ENCODE peak calls at places on chromosomes 13 and 19, in eight cellular contexts. J is HepG2, V is upper lobe of left lung, E is HCT116, M is K562, D is GM12878, N is Panc1, U is GM23338. F is an unnamed sample.

GRCh38 chr13:20209937-20210336 is 17.2 kb upstream of the GJB2 start:
- ATAC-seq in J (no peak), V (no peak), E (no peak), M (no peak), D (no peak), N (no peak), U (no peak), F (no peak)

GRCh38 chr13:49749852-49750251 is 42.6 kb downstream of the KPNA3 start:
- ATAC-seq in J (no peak), V (no peak), E (no peak), M (no peak), D (no peak), N (no peak), U (no peak), F (no peak)

GRCh38 chr19:40724848-40725247 is 7.9 kb downstream of the ITPKC start:
- ATAC-seq in J (no peak), V (no peak), E (no peak), M (no peak), D (no peak), N (no peak), U (no peak), F (no peak)

GRCh38 chr19:3184847-3185481 is 766 bp upstream of the NCLN start:
- ATAC-seq in J (peak; percentile 68), V (peak; percentile 70), E (peak; percentile 64), M (peak; percentile 75), D (peak; percentile 54), N (peak; percentile 77), U (peak; percentile 50), F (peak; percentile 62)

GRCh38 chr13:91805605-91806004 is 407.2 kb downstream of the GPC5 start:
- ATAC-seq in J (no peak), V (no peak), E (no peak), M (peak; percentile 32), D (no peak), N (no peak), U (peak; percentile 35), F (no peak)

GRCh38 chr13:77832339-77833100 is 86.1 kb downstream of the EDNRB start:
- ATAC-seq in J (no peak), V (peak; percentile 86), E (no peak), M (no peak), D (no peak), N (no peak), U (no peak), F (peak; percentile 49)

GRCh38 chr19:18762125-18763023 is 28.7 kb downstream of the COMP start:
- ATAC-seq in J (peak; percentile 83), V (peak; percentile 67), E (peak; percentile 84), M (no peak), D (no peak), N (no peak), U (peak; percentile 78), F (peak; percentile 88)

GRCh38 chr13:77372275-77372674 is 45.4 kb upstream of the MYCBP2 start:
- ATAC-seq in J (no peak), V (no peak), E (no peak), M (no peak), D (peak; percentile 22), N (no peak), U (no peak), F (no peak)

GRCh38 chr19:581399-582111 is 8.1 kb upstream of the HCN2 start:
- ATAC-seq in J (no peak), V (no peak), E (no peak), M (no peak), D (no peak), N (no peak), U (no peak), F (no peak)

GRCh38 chr19:582497-583197 is 7.0 kb upstream of the HCN2 start:
- ATAC-seq in J (no peak), V (no peak), E (no peak), M (no peak), D (no peak), N (no peak), U (no peak), F (no peak)

GRCh38 chr19:584240-585001 is 5.3 kb upstream of the HCN2 start:
- ATAC-seq in J (peak; percentile 61), V (peak; percentile 68), E (peak; percentile 70), M (peak; percentile 90), D (peak; percentile 90), N (peak; percentile 69), U (peak; percentile 78), F (peak; percentile 35)

GRCh38 chr19:583968-584239 is 5.8 kb upstream of the HCN2 start:
- ATAC-seq in J (peak; percentile 1), V (no peak), E (peak; percentile 5), M (peak; percentile 51), D (peak; percentile 4), N (peak; percentile 13), U (peak; percentile 3), F (no peak)

DNA sequence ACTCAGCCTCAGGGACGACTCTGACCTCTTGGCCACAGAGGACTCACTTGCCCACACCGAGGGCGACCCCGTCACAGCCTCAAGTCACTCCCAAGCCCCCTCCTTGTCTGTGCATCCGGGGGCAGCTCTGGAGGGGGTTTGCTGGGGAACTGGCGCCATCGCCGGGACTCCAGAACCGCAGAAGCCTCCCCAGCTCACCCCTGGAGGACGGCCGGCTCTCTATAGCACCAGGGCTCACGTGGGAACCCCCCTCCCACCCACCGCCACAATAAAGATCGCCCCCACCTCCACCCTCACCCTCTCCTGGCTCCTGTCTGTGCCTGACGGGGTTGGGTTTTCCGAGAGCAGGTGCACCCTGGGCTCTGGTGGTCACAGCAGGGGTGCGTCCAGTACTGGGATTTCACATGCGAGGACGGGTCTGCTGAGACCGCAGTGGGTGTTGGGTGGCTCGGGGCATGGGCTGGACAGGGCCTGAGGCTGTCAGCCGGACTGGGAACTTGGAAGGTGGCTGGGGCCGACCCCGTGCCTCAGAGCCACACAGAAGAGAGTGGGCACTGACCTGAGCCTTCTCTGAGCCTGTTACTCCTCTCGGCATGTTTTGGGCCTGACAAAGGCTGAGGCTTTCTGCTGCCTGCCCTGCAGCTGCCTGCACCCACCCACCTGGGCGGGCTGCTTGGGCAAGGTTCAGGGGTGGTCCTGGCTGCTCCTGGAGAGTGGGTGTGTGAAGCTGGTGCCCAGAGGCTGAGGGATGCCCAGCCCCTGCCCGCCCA is 6.3 kb upstream of the HCN2 start:
- ATAC-seq in J (no peak), V (no peak), E (peak; percentile 1), M (peak; percentile 32), D (no peak), N (no peak), U (no peak), F (no peak)
- TF ChIP-seq POLR2AphosphoS5 in J (peak; percentile 38), V (no peak), E (no peak), M (no peak), D (peak; percentile 30), N (no peak), U (no peak), F (no peak)

GRCh38 chr13:108407495-108407894 is 138.0 kb downstream of the TNFSF13B start:
- ATAC-seq in J (no peak), V (no peak), E (no peak), M (no peak), D (peak; percentile 96), N (no peak), U (no peak), F (no peak)

GRCh38 chr13:108408670-108409069 is 139.2 kb downstream of the TNFSF13B start:
- ATAC-seq in J (no peak), V (no peak), E (no peak), M (no peak), D (no peak), N (no peak), U (no peak), F (no peak)

GRCh38 chr13:108402850-108403249 is 133.3 kb downstream of the TNFSF13B start:
- ATAC-seq in J (no peak), V (no peak), E (no peak), M (no peak), D (no peak), N (no peak), U (peak; percentile 64), F (no peak)
- TF ChIP-seq POLR2AphosphoS5 in J (no peak), V (no peak), E (no peak), M (no peak), D (no peak), N (no peak), U (no peak), F (no peak)

GRCh38 chr19:10113964-10114650 is 2.6 kb downstream of the P2RY11 start:
- ATAC-seq in J (peak; percentile 16), V (peak; percentile 1), E (peak; percentile 20), M (peak; percentile 7), D (no peak), N (peak; percentile 5), U (peak; percentile 32), F (peak; percentile 11)

GRCh38 chr19:10112037-10112751 is 701 bp downstream of the P2RY11 start:
- ATAC-seq in J (no peak), V (peak; percentile 38), E (peak; percentile 6), M (peak; percentile 12), D (peak; percentile 21), N (peak; percentile 37), U (no peak), F (no peak)

GRCh38 chr19:10112895-10113591 is 1.6 kb downstream of the P2RY11 start:
- ATAC-seq in J (peak; percentile 43), V (peak; percentile 64), E (peak; percentile 70), M (peak; percentile 83), D (peak; percentile 72), N (peak; percentile 61), U (peak; percentile 64), F (peak; percentile 35)

GRCh38 chr19:10114651-10115391 is 3.3 kb downstream of the P2RY11 start:
- ATAC-seq in J (peak; percentile 6), V (no peak), E (peak; percentile 6), M (peak; percentile 4), D (no peak), N (peak; percentile 8), U (peak; percentile 3), F (no peak)

DNA sequence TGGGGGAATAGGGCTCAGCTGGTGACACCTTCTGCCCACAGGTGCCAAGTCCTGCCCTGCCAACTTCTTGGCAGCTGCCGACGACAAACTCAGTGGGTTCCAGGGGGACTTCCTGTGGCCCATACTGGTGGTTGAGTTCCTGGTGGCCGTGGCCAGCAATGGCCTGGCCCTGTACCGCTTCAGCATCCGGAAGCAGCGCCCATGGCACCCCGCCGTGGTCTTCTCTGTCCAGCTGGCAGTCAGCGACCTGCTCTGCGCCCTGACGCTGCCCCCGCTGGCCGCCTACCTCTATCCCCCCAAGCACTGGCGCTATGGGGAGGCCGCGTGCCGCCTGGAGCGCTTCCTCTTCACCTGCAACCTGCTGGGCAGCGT is 2.1 kb downstream of the P2RY11 start:
- ATAC-seq in J (peak; percentile 7), V (peak; percentile 1), E (peak; percentile 25), M (peak; percentile 3), D (no peak), N (peak; percentile 12), U (peak; percentile 16), F (peak; percentile 1)
- TF ChIP-seq POLR2AphosphoS5 in J (no peak), V (no peak), E (no peak), M (peak; percentile 9), D (peak; percentile 49), N (peak; percentile 71), U (no peak), F (peak; percentile 21)

GRCh38 chr13:99278843-99279242 is 20.7 kb upstream of the GPR18 start:
- ATAC-seq in J (no peak), V (no peak), E (no peak), M (no peak), D (no peak), N (no peak), U (no peak), F (no peak)

GRCh38 chr13:99276706-99277105 is 18.5 kb upstream of the GPR18 start:
- ATAC-seq in J (peak; percentile 35), V (no peak), E (no peak), M (peak; percentile 47), D (no peak), N (no peak), U (peak; percentile 92), F (no peak)

GRCh38 chr13:99280166-99280565 is 22.0 kb upstream of the GPR18 start:
- ATAC-seq in J (no peak), V (peak; percentile 64), E (no peak), M (no peak), D (no peak), N (no peak), U (no peak), F (peak; percentile 51)

GRCh38 chr13:99278199-99278598 is 20.0 kb upstream of the GPR18 start:
- ATAC-seq in J (no peak), V (no peak), E (no peak), M (no peak), D (peak; percentile 4), N (no peak), U (no peak), F (no peak)

GRCh38 chr13:99277629-99278028 is 19.4 kb upstream of the GPR18 start:
- ATAC-seq in J (no peak), V (peak; percentile 58), E (no peak), M (no peak), D (no peak), N (no peak), U (no peak), F (no peak)
- TF ChIP-seq POLR2AphosphoS5 in J (no peak), V (peak; percentile 48), E (no peak), M (no peak), D (no peak), N (no peak), U (no peak), F (no peak)

F was measured in gastroesophageal sphincter.